ENCODE peak calls at places on chromosomes 2 and 18, in nine cellular contexts. J, O, G, X, R, V, S, I and H are unnamed samples.

GRCh38 chr2:122635649-122636496 is 880.4 kb downstream of the TSN start:
- DNase-seq in G (no peak), V (peak), R (peak), S (no peak), I (no peak), O (no peak), X (no peak), J (no peak), H (no peak)

GRCh38 chr2:17912266-17912691 is 33.8 kb downstream of the KCNS3 start:
- DNase-seq in J (peak), X (no peak), S (no peak), I (no peak), G (no peak), R (peak), V (no peak), O (no peak), H (no peak)

GRCh38 chr2:8440029-8440778 is 241.7 kb upstream of the ID2 start:
- DNase-seq in S (no peak), V (no peak), I (no peak), X (no peak), J (no peak), R (no peak), O (no peak), G (no peak), H (no peak)

GRCh38 chr2:37398990-37399389 is 54.6 kb downstream of the QPCT start:
- DNase-seq in S (no peak), G (no peak), J (no peak), O (no peak), I (no peak), X (no peak), R (no peak), V (no peak), H (no peak)

GRCh38 chr18:23225518-23225917 is 90.2 kb downstream of the CABLES1 start:
- DNase-seq in O (no peak), J (no peak), R (no peak), I (peak), G (no peak), S (no peak), V (peak), X (no peak), H (peak)

GRCh38 chr2:129050116-129050515 is 731.4 kb upstream of the HS6ST1 start:
- DNase-seq in J (no peak), X (no peak), S (no peak), O (no peak), R (no peak), G (no peak), I (no peak), V (no peak), H (no peak)

GRCh38 chr18:63823516-63824219 is 48.5 kb downstream of the SERPINB7 start:
- DNase-seq in G (no peak), I (no peak), S (no peak), J (no peak), V (peak), O (no peak), X (no peak), R (peak), H (peak)

GRCh38 chr2:8004250-8004681 is 677.6 kb upstream of the ID2 start:
- DNase-seq in G (no peak), O (no peak), J (peak), I (peak), S (peak), R (no peak), V (peak), X (no peak), H (peak)

GRCh38 chr18:7177131-7177744 is 53.7 kb upstream of the LRRC30 start:
- DNase-seq in O (no peak), J (no peak), G (no peak), V (peak), S (peak), I (peak), R (peak), X (no peak), H (peak)

GRCh38 chr2:72289283-72289682 is 141.6 kb upstream of the CYP26B1 start:
- DNase-seq in R (no peak), S (no peak), O (no peak), I (no peak), X (no peak), J (no peak), V (peak), G (no peak), H (peak)

GRCh38 chr2:101330253-101330921 is 21.9 kb upstream of the RNF149 start:
- DNase-seq in G (no peak), R (no peak), O (no peak), J (peak), X (no peak), S (no peak), I (no peak), V (no peak), H (no peak)

GRCh38 chr2:52113338-52113737 is 1081.4 kb upstream of the NRXN1 start:
- DNase-seq in S (no peak), X (no peak), J (no peak), I (no peak), O (no peak), V (peak), G (no peak), R (no peak), H (peak)

GRCh38 chr2:225600444-225600843 is 200.9 kb downstream of the NYAP2 start:
- DNase-seq in G (no peak), J (no peak), V (peak), I (no peak), R (no peak), X (no peak), S (no peak), O (no peak), H (peak)

GRCh38 chr2:114688241-114688640 is 245.8 kb downstream of the DPP10 start:
- DNase-seq in V (no peak), O (no peak), I (no peak), J (no peak), R (no peak), G (no peak), S (no peak), X (no peak), H (no peak)

DNA sequence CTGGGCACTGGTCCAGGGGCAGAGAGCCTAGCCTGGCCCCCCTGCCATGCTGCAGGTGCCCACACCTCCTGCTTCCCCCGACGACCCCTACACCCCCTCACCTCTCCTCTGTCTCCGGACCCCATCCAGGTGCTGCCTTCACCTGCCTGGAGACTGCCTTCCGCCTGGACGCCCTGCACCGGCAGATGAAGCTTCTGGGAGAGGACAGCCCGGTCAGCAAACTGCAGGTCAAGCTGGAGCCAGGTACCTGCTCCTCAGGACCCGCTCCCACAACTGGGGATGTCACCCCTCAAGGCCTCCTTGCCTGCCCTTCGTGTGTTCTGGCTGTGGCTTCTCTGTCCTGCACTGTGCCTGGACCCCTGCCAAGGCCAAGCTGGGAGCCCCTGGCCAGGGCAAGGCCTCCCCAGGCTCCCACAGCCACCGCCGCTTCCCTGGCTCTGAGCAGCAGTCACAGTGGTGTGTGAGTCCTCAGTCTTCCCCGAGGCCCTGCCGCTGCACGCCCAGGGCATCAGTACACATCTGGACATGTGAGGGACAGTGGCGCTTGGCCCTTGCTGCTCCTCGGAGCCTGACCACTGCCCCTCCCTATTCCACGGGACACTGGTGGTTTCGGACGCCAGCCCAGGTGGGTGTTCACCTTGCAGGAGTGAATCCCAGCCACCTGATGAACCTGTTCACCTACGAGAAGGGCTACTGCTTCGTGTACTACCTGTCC is 6.3 kb downstream of the RNPEPL1 start:
- DNase-seq in G (no peak), J (no peak), S (no peak), I (no peak), X (peak), R (no peak), O (no peak), V (no peak), H (no peak)
- H3K4me3 ChIP-seq in G (no peak), J (no peak), S (no peak), I (no peak), X (no peak), R (no peak), O (no peak), V (no peak), H (no peak)

DNA sequence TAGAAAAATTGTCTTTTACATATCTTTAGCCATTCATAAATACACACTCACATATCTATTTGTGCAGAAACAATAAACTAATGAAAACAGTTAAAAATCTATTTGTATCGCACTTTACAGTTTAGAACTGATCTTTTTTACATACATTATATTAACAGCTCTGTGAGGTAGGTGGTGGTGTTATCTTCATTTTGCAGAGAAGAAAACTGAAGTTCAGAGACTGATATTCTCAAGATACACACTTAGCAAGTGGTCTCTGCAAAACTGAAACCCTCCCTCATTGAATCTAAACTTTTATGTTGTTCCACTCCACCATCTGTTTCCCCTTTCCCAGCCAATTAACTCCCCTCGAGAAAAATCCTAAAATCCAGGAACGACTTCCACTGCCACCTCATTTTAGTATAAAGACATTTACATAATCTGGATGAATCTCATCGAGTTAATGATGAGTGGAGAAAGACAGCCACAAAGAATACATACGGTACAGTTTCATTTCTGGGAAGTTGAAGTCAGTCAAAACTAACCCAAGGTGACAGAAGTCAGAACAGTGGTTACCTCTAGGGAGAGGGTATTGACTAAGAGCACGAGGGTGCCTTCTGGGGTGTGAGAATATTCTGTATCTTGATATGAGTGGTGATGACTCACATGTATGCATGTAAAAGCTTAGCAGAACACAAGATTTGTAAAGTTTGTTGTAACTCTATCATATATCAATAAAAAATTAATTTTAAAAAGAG is 524.2 kb upstream of the TCF4 start:
- DNase-seq in R (no peak), J (no peak), X (no peak), I (no peak), G (no peak), O (no peak), V (peak), S (no peak), H (peak)
- H3K4me3 ChIP-seq in R (no peak), J (no peak), X (no peak), I (no peak), G (no peak), O (no peak), V (no peak), S (no peak), H (no peak)

DNA sequence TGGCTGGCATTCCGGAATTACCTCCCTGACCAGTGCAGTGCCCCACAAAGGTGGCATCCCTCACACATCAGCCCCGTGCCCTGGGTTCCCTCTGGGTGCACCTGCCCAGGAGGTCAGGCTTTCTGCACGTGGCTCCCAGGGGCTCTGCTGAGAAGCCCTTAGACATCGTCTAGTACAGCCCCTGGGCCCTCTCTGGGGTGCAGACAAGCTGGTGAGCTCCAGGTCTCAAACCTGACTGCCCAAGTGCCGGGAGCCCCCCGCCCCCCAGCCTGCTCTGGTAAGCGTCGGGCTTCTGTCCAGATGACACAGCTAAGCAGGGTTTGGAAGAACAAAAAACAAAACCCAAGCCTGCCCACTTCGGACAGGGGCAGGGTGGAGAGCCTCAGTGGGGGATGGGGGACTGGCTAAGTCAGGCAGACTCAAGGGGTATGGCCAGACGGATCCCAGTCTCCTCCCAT is 20.2 kb downstream of the TWIST2 start:
- DNase-seq in J (no peak), V (peak), G (peak), O (no peak), R (no peak), X (no peak), I (peak), S (no peak), H (no peak)
- H3K4me3 ChIP-seq in J (no peak), V (no peak), G (peak), O (no peak), R (no peak), X (no peak), I (no peak), S (no peak), H (no peak)

GRCh38 chr18:59959079-59959478 is 59.3 kb downstream of the PMAIP1 start:
- DNase-seq in V (peak), R (no peak), X (no peak), I (no peak), G (no peak), S (no peak), O (no peak), J (no peak), H (no peak)

GRCh38 chr18:59961086-59961485 is 61.3 kb downstream of the PMAIP1 start:
- DNase-seq in O (peak), G (no peak), V (no peak), R (no peak), J (no peak), S (no peak), I (no peak), X (no peak), H (no peak)

GRCh38 chr18:59959606-59960005 is 59.8 kb downstream of the PMAIP1 start:
- DNase-seq in V (no peak), S (no peak), O (no peak), X (no peak), J (no peak), I (no peak), R (no peak), G (no peak), H (no peak)

GRCh38 chr18:59960272-59960671 is 60.5 kb downstream of the PMAIP1 start:
- DNase-seq in O (no peak), X (no peak), J (no peak), V (no peak), I (no peak), S (no peak), R (no peak), G (no peak), H (no peak)

DNA sequence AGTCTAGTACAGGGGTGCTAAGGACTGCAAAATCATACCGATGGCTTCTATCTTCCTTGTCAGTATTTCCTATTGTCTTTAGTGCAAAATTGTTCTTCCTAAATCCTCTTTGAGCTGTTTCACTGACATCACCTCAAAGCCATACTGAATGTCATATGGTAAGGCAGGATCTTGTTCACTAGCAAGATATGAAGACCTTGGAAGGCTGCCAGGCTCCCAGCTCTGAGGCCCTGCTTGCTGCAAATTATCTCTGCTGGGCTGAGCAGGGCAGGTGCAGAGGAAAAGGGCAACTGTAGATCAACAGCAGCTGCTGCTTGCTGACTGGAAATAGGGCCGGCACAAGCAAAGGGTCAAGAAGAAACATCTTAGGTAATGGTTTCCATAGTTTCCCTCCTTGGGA is 58.2 kb downstream of the PMAIP1 start:
- DNase-seq in G (no peak), X (no peak), R (peak), V (peak), O (peak), S (no peak), J (peak), I (no peak), H (peak)
- H3K4me3 ChIP-seq in G (no peak), X (no peak), R (no peak), V (no peak), O (no peak), S (no peak), J (no peak), I (no peak), H (no peak)

GRCh38 chr18:56650056-56650455 is 1.1 kb upstream of the WDR7 start:
- DNase-seq in V (peak), R (no peak), X (no peak), G (no peak), I (no peak), O (no peak), S (no peak), J (no peak), H (peak)
- H3K4me3 ChIP-seq in V (no peak), R (no peak), X (no peak), G (no peak), I (no peak), O (no peak), S (no peak), J (no peak), H (no peak)

GRCh38 chr2:197212344-197213262 is 98.0 kb downstream of the ANKRD44 start:
- DNase-seq in I (no peak), G (no peak), S (no peak), R (no peak), V (no peak), X (peak), J (no peak), O (peak), H (peak)
- H3K4me3 ChIP-seq in I (no peak), G (no peak), S (no peak), R (no peak), V (no peak), X (peak), J (no peak), O (no peak), H (no peak)